ENCODE peak calls at places on chromosome 7, in four cellular contexts. O is endothelial cell of umbilical vein, T is HepG2, A is HCT116. W is an unnamed sample.

GRCh38 chr7:54964136-54964535 is 54.7 kb upstream of the EGFR start:
- DNase-seq in O (no peak), T (no peak), A (no peak), W (no peak)

GRCh38 chr7:67723591-67723990 is 727.0 kb downstream of the TYW1 start:
- DNase-seq in O (no peak), T (no peak), A (no peak), W (no peak)

GRCh38 chr7:151115121-151115835 is 29.0 kb downstream of the AGAP3 start:
- DNase-seq in O (peak; percentile 15), T (no peak), A (no peak), W (no peak)

GRCh38 chr7:80640841-80641240 is 2.4 kb downstream of the CD36 start:
- DNase-seq in O (no peak), T (no peak), A (no peak), W (no peak)

GRCh38 chr7:84021292-84021898 is 173.2 kb downstream of the SEMA3A start:
- DNase-seq in O (no peak), T (no peak), A (no peak), W (no peak)

GRCh38 chr7:47941136-47941844 is 7.0 kb downstream of the PKD1L1 start:
- DNase-seq in O (peak; percentile 76), T (no peak), A (no peak), W (peak; percentile 74)

GRCh38 chr7:26787696-26788095 is 76.7 kb downstream of the SKAP2 start:
- DNase-seq in O (no peak), T (no peak), A (no peak), W (no peak)

GRCh38 chr7:92595281-92595680 is 5.1 kb upstream of the FAM133B start:
- DNase-seq in O (no peak), T (no peak), A (peak; percentile 28), W (no peak)

GRCh38 chr7:70634610-70635068 is 497.3 kb upstream of the GALNT17 start:
- DNase-seq in O (no peak), T (no peak), A (no peak), W (no peak)

GRCh38 chr7:44144968-44145418 is 3.9 kb upstream of the MYL7 start:
- DNase-seq in O (no peak), T (no peak), A (no peak), W (no peak)

GRCh38 chr7:107233174-107233573 is 64.4 kb downstream of the HBP1 start:
- DNase-seq in O (no peak), T (no peak), A (no peak), W (no peak)

GRCh38 chr7:43612128-43612527 is 29.2 kb downstream of the STK17A start:
- DNase-seq in O (no peak), T (no peak), A (no peak), W (no peak)

GRCh38 chr7:123773499-123773898 is 24.7 kb upstream of the WASL start:
- DNase-seq in O (no peak), T (no peak), A (no peak), W (no peak)

GRCh38 chr7:55237156-55237721 is 127.9 kb upstream of the LANCL2 start:
- DNase-seq in O (no peak), T (no peak), A (no peak), W (no peak)

GRCh38 chr7:71770269-71770907 is 638.4 kb downstream of the GALNT17 start:
- DNase-seq in O (no peak), T (no peak), A (no peak), W (peak; percentile 20)

GRCh38 chr7:82343716-82344115 is 99.9 kb downstream of the CACNA2D1 start:
- DNase-seq in O (no peak), T (no peak), A (no peak), W (no peak)

GRCh38 chr7:44853391-44853790 is 5.5 kb upstream of the H2AZ2 start:
- DNase-seq in O (no peak), T (no peak), A (peak; percentile 31), W (no peak)

GRCh38 chr7:18212788-18213187 is 185.1 kb upstream of the PRPS1L1 start:
- DNase-seq in O (no peak), T (no peak), A (no peak), W (no peak)

GRCh38 chr7:25014735-25015134 is 34.8 kb upstream of the OSBPL3 start:
- DNase-seq in O (no peak), T (no peak), A (no peak), W (no peak)

GRCh38 chr7:144048648-144049047 is at the start of gene OR2A5:
- DNase-seq in O (no peak), T (no peak), A (no peak), W (no peak)

GRCh38 chr7:71851776-71852548 is 560.2 kb downstream of the CALN1 start:
- DNase-seq in O (no peak), T (no peak), A (no peak), W (no peak)

GRCh38 chr7:122143376-122143750 is 686 bp downstream of the AASS start:
- DNase-seq in O (peak; percentile 64), T (no peak), A (no peak), W (no peak)

DNA sequence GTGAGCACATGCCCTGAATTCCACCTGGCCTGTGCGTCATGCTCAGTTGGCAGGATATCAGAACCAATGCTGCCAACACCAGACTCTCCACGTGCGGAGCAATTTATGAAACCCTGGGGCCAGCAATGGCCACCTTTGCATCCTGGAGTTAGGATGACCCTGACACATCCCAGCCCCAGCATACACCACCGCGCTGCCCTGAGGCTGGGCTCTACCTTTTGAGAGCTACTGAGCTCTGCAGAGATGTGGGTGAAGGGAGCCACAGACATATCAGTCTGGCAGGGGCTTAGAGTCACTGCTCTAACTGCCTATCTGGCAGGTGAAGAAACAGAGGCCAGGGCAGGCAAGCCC is 41.9 kb downstream of the SYPL1 start:
- DNase-seq in O (no peak), T (no peak), A (no peak), W (no peak)
- H3K4me1 ChIP-seq in O (peaks cover 27% of the 10 kb centered on the region), T (peaks cover 88% of the 10 kb centered on the region), A (peaks cover 10% of the 10 kb centered on the region), W (peaks cover 84% of the 10 kb centered on the region)

GRCh38 chr7:100965051-100965722 is 4.2 kb upstream of the MUC12 start:
- DNase-seq in O (no peak), T (no peak), A (no peak), W (no peak)

GRCh38 chr7:100965723-100966541 is 3.4 kb upstream of the MUC12 start:
- DNase-seq in O (peak; percentile 49), T (peak; percentile 57), A (peak; percentile 91), W (no peak)

GRCh38 chr7:100968031-100968430 is 1.3 kb upstream of the MUC12 start:
- DNase-seq in O (no peak), T (no peak), A (no peak), W (no peak)

GRCh38 chr7:100967292-100967863 is 2.0 kb upstream of the MUC12 start:
- DNase-seq in O (no peak), T (no peak), A (no peak), W (no peak)

DNA sequence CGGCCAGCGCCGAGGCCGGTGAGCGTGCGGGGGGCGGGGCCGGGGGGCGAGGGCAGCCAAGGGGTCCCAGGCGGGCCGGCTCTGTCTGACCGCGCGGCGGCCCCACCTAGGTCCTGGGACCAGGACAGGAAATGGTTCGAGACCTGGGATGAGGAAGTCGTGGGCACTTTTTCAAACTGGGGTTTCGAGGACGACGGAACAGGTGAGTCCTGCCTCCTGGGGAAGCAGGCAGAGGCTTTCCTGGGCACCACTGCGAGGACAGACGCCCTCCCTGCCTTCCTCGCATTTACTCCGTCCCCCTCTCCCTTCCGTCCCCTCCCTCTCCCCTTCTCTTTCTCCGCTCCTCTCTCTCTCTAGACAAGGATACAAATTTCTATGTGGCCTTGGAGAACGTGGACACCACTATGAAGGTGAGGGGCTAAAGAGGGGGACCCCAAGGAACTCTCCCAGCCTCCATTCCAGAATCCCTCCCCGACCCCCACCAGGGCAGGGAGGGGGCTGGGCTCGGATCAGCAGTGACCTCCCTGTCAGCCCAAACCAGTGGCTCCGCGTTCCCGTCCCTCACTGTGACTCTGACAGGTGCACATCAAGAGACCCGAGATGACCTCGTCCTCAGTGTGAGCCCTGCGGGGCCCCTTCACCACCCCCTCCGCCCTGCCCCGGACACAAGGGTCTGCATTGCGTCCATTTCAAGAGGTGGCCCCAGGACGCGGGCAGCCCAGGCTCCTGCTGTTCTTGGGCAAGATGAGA is 2.6 kb upstream of the MUC12 start:
- DNase-seq in O (no peak), T (no peak), A (no peak), W (no peak)
- H3K27me3 ChIP-seq in O (peaks cover 22% of the 10 kb centered on the region), T (peaks cover 37% of the 10 kb centered on the region), A (peaks cover 19% of the 10 kb centered on the region), W (no peaks in the 10 kb centered on the region)

GRCh38 chr7:5694221-5694754 is 87.2 kb downstream of the RNF216 start:
- DNase-seq in O (peak; percentile 89), T (no peak), A (no peak), W (no peak)
- TF ChIP-seq POLR2AphosphoS5 in O (no peak), T (no peak), A (no peak), W (peak; percentile 83)

DNA sequence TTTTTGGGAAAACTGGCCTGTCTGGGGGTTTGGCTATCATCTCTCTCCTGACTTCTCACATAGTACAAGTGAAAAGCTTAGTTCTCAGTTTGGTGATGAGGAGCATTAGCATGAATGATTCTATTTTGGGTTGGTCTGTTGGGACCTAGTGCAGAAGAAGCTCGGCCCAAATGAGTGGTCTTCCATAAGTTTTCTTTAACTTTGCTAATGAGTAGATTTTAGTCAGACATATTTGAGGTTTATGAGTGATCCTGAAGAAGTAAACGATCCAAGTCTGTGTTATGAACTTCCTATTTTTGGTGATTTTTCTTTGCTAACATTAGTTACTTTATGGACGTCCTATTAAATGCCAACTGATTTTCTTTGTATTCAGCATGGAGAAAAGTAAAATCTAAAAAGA is 51.7 kb upstream of the CALD1 start:
- DNase-seq in O (no peak), T (no peak), A (no peak), W (no peak)
- H3K4me1 ChIP-seq in O (no peaks in the 10 kb centered on the region), T (no peaks in the 10 kb centered on the region), A (no peaks in the 10 kb centered on the region), W (peaks cover 34% of the 10 kb centered on the region)